ENCODE peak calls at places on chromosomes 6 and 20, in nine cellular contexts. L, K, G, J, U, H, W, F and O are unnamed samples.

GRCh38 chr6:72564231-72564630 is 57.6 kb upstream of the KCNQ5 start:
- DNase-seq in L (no peak), K (no peak), G (no peak), J (no peak), U (no peak), H (no peak), W (no peak), F (no peak), O (no peak)

GRCh38 chr6:81450180-81450579 is 302.3 kb downstream of the TENT5A start:
- DNase-seq in L (no peak), K (no peak), G (no peak), J (no peak), U (no peak), H (no peak), W (no peak), F (no peak), O (no peak)

GRCh38 chr6:41503841-41504525 is 42.2 kb upstream of the FOXP4 start:
- DNase-seq in L (no peak), K (no peak), G (no peak), J (no peak), U (peak; percentile 86), H (peak; percentile 79), W (no peak), F (no peak), O (no peak)

GRCh38 chr6:2862712-2863174 is 21.1 kb upstream of the SERPINB1 start:
- DNase-seq in L (no peak), K (peak; percentile 32), G (no peak), J (no peak), U (no peak), H (no peak), W (peak; percentile 95), F (no peak), O (no peak)

GRCh38 chr6:160337301-160337700 is 10.9 kb upstream of the SLC22A3 start:
- DNase-seq in L (no peak), K (no peak), G (no peak), J (no peak), U (no peak), H (peak; percentile 86), W (no peak), F (peak; percentile 64), O (no peak)

GRCh38 chr6:71385111-71385822 is 96.7 kb downstream of the OGFRL1 start:
- DNase-seq in L (no peak), K (no peak), G (no peak), J (no peak), U (no peak), H (no peak), W (no peak), F (no peak), O (no peak)

GRCh38 chr6:16450285-16450684 is 211.9 kb downstream of the GMPR start:
- DNase-seq in L (no peak), K (no peak), G (no peak), J (no peak), U (no peak), H (no peak), W (no peak), F (peak; percentile 23), O (no peak)

GRCh38 chr6:75201901-75202672 is 3.8 kb downstream of the COL12A1 start:
- DNase-seq in L (peak; percentile 33), K (no peak), G (no peak), J (no peak), U (no peak), H (peak; percentile 44), W (no peak), F (no peak), O (peak; percentile 71)

GRCh38 chr20:49984426-49985153 is 1.8 kb downstream of the SNAI1 start:
- DNase-seq in L (no peak), K (no peak), G (no peak), J (no peak), U (no peak), H (peak; percentile 30), W (no peak), F (no peak), O (no peak)
- H3K4me1 ChIP-seq in L (peaks cover 89% of the 10 kb centered on the region), K (peaks cover 14% of the 10 kb centered on the region), G (peaks cover 19% of the 10 kb centered on the region), J (peaks cover 12% of the 10 kb centered on the region), U (peaks cover 30% of the 10 kb centered on the region), H (peaks cover 21% of the 10 kb centered on the region), W (peaks cover 36% of the 10 kb centered on the region), F (peaks cover 43% of the 10 kb centered on the region), O (peaks cover 24% of the 10 kb centered on the region)

DNA sequence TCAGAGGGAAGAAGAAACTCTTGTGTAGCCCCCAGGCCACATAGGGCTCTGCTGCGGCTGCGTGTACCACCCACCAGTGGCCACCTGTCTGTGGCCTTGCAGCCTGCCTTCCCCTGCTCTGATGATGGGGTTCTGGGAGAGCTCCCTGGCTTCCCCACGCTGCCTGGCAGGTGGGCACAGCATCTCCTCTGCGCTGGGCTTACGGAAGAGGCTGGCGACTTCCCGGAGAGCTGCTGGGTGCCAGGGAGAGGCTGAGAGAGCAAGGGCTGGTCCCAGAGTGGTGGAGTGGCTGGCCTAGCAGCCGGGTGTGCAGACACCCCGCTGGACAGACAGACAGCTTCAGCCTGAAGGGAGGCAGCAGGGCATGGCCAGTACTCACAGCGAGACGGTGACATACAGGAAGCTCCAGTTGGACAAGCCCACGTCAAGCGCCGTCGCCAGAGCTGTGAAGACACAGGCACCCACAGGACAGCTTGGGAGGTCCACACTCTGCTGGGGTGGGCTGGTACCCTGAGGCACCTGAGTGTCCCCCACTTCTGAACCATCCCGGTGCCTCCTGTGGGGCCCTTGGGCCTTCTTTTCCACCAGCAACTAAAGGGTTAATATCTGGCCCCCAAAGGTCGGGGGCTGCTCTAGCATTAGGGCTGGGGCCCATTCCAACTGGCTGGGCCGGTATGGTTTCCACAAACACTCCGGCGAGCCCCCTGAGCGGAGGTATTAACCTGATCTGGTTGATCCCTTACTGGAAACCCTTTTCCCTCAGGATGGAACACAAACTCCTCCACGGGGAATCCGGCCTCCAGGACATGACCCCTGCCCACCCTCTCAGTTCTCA is 48.1 kb upstream of the CDH22 start:
- DNase-seq in L (no peak), K (no peak), G (no peak), J (no peak), U (no peak), H (no peak), W (no peak), F (no peak), O (no peak)
- H3K4me3 ChIP-seq in L (peak overlapping the region; percentile 4), K (no peak overlapping the region), G (no peak overlapping the region), J (no peak overlapping the region), U (no peak overlapping the region), H (no peak overlapping the region), W (no peak overlapping the region), F (no peak overlapping the region), O (no peak overlapping the region)

GRCh38 chr20:31681769-31682168 is 40.9 kb downstream of the BCL2L1 start:
- DNase-seq in L (no peak), K (no peak), G (no peak), J (no peak), U (no peak), H (no peak), W (no peak), F (no peak), O (no peak)

GRCh38 chr20:31681128-31681727 is 41.4 kb downstream of the BCL2L1 start:
- DNase-seq in L (no peak), K (no peak), G (no peak), J (no peak), U (no peak), H (no peak), W (no peak), F (no peak), O (no peak)

GRCh38 chr20:31679357-31680285 is 41.9 kb downstream of the COX4I2 start:
- DNase-seq in L (no peak), K (no peak), G (no peak), J (no peak), U (no peak), H (no peak), W (no peak), F (no peak), O (no peak)

GRCh38 chr20:31678389-31679356 is 41.0 kb downstream of the COX4I2 start:
- DNase-seq in L (no peak), K (no peak), G (no peak), J (no peak), U (peak; percentile 98), H (peak; percentile 90), W (no peak), F (peak; percentile 24), O (no peak)

DNA sequence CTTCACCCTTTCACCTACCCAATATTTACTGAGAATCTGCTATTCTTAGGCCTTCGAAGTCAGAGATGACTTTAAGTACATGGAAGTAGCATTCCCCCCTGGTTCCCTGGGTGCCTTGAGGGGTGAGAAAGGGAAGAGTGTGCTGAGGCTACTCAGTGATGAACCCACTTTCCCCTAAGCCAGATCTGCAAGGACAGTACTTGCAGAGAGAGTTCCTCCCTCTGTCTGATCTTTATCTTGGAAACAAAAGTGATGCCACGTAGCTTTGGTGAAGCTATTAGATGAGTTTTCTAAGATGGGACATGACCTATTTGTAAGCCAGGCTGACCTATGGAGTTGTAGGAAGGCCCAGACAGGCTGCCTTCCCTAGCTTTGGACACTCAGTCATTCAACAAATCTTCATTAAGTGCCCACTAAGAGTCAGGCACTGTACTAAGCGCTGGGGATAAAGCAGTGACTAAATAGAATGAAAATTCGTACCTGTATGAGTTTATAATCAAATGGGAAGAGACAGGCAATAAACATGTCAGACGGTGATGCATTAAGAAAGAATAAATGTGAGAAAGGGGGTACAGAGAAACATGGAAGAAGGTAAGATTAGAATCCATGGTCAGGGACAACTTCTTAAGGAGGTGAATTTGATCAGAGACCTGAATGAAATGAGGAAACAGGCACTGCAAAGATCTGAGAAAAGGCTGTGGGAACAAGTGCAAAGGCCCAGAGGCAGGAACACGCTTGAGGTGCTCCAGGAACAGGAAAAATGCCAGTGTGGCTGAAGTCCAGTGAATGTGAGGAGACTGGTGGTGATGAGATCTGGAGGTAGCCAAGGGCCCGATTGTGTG is 42.2 kb downstream of the BCL2L1 start:
- DNase-seq in L (no peak), K (no peak), G (no peak), J (no peak), U (no peak), H (peak; percentile 33), W (no peak), F (no peak), O (no peak)
- H3K4me1 ChIP-seq in L (peaks cover 96% of the 10 kb centered on the region), K (peaks cover 59% of the 10 kb centered on the region), G (peaks cover 35% of the 10 kb centered on the region), J (peaks cover 54% of the 10 kb centered on the region), U (peaks cover 97% of the 10 kb centered on the region), H (peaks cover 16% of the 10 kb centered on the region), W (peaks cover 88% of the 10 kb centered on the region), F (peaks cover 36% of the 10 kb centered on the region), O (peaks cover 25% of the 10 kb centered on the region)

GRCh38 chr20:36093804-36094145 is 60.8 kb upstream of the EPB41L1 start:
- DNase-seq in L (no peak), K (no peak), G (no peak), J (no peak), U (no peak), H (no peak), W (no peak), F (no peak), O (no peak)

GRCh38 chr20:36090223-36090622 is 64.3 kb upstream of the EPB41L1 start:
- DNase-seq in L (no peak), K (no peak), G (no peak), J (no peak), U (no peak), H (no peak), W (no peak), F (no peak), O (no peak)

GRCh38 chr20:36092424-36093024 is 62.0 kb upstream of the EPB41L1 start:
- DNase-seq in L (no peak), K (peak; percentile 12), G (no peak), J (no peak), U (peak; percentile 67), H (peak; percentile 36), W (no peak), F (no peak), O (peak; percentile 86)

GRCh38 chr20:36093025-36093803 is 61.3 kb upstream of the EPB41L1 start:
- DNase-seq in L (no peak), K (peak; percentile 35), G (no peak), J (no peak), U (peak; percentile 83), H (no peak), W (no peak), F (no peak), O (peak; percentile 86)

DNA sequence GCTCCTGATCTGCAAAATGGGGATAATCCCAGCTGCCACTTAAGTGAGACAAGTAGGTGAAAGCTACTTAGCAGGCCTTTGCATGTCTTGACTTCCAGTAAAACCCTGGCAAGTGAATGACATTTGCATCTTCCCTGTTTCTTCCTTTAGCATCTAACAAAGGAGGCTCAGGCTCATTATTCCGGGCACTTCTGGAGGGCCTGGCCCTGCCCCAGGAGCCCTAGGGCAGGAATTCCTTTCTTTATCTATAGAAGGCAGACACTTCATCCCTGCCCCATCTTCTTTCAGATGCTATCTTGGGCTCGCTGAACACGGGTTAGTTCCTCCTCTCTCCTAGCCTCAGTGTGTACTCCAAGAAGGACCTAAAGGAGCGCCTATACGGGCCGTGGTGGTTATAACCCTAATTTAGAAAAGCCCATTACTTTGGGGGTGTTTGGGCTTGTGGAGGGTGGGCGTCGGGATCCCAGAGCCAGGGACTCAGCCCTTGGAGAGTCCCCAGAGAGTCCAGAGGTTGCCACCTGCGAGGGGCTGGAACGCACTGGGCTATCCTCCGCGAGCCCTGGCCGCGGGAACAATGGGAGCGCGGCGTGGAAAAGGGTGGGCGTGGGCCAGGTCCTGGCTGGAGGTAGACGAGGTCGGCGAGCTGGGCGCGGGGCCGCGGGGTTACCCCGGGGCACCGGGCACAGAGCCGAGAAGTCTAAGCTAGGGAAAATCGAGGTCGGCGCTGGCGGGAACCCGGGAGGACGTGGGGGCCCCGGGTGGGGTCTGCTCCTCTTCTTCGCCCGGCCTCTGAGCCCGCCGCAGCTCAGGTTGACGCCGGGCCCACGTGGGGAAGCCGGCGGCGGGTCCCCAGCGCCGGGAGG is 62.7 kb upstream of the EPB41L1 start:
- DNase-seq in L (no peak), K (no peak), G (no peak), J (no peak), U (peak; percentile 71), H (peak; percentile 85), W (no peak), F (peak; percentile 64), O (no peak)
- H3K4me3 ChIP-seq in L (peak overlapping the region; percentile 62), K (no peak overlapping the region), G (peak overlapping the region; percentile 76), J (peak overlapping the region; percentile 49), U (peak overlapping the region; percentile 86), H (no peak overlapping the region), W (peak overlapping the region; percentile 62), F (peak overlapping the region; percentile 60), O (peak overlapping the region; percentile 56)